ENCODE peak calls at places on chromosome 1, in eight cellular contexts. One of them, this sample, is unnamed.

GRCh38 chr1:76351655-76352054 is 277.1 kb downstream of the ST6GALNAC3 start:
- DNase-seq in endodermal cell: no peak
- DNase-seq in ELR: no peak
- DNase-seq in activated effector memory CD4-positive, alpha-beta T cell treated with anti-CD3 and anti-CD28 coated beads, Interleukin-2, amount 50 U/mL, for 16 hours: no peak
- DNase-seq in amniotic epithelial cell: no peak
- DNase-seq in BJ: no peak
- DNase-seq in hippocampal formation: no peak
- DNase-seq in stromal cell of bone marrow: no peak
- DNase-seq in this sample: no peak

GRCh38 chr1:16061255-16061654 is 12.2 kb downstream of the FAM131C start:
- DNase-seq in ELR: no peak
- DNase-seq in amniotic epithelial cell: no peak
- DNase-seq in activated effector memory CD4-positive, alpha-beta T cell treated with anti-CD3 and anti-CD28 coated beads, Interleukin-2, amount 50 U/mL, for 16 hours: no peak
- DNase-seq in hippocampal formation: no peak
- DNase-seq in BJ: no peak
- DNase-seq in stromal cell of bone marrow: no peak
- DNase-seq in endodermal cell: no peak
- DNase-seq in this sample: no peak

GRCh38 chr1:186781731-186782130 is 47.0 kb upstream of the PLA2G4A start:
- DNase-seq in BJ: no peak
- DNase-seq in activated effector memory CD4-positive, alpha-beta T cell treated with anti-CD3 and anti-CD28 coated beads, Interleukin-2, amount 50 U/mL, for 16 hours: no peak
- DNase-seq in stromal cell of bone marrow: no peak
- DNase-seq in ELR: no peak
- DNase-seq in endodermal cell: no peak
- DNase-seq in hippocampal formation: no peak
- DNase-seq in amniotic epithelial cell: no peak
- DNase-seq in this sample: no peak

GRCh38 chr1:225361176-225361575 is 66.7 kb downstream of the LBR start:
- DNase-seq in ELR: peak
- DNase-seq in stromal cell of bone marrow: peak
- DNase-seq in endodermal cell: no peak
- DNase-seq in activated effector memory CD4-positive, alpha-beta T cell treated with anti-CD3 and anti-CD28 coated beads, Interleukin-2, amount 50 U/mL, for 16 hours: no peak
- DNase-seq in hippocampal formation: no peak
- DNase-seq in BJ: no peak
- DNase-seq in amniotic epithelial cell: peak
- DNase-seq in this sample: no peak

GRCh38 chr1:157155658-157156057 is 17.5 kb upstream of the ETV3 start:
- DNase-seq in ELR: peak
- DNase-seq in activated effector memory CD4-positive, alpha-beta T cell treated with anti-CD3 and anti-CD28 coated beads, Interleukin-2, amount 50 U/mL, for 16 hours: no peak
- DNase-seq in endodermal cell: no peak
- DNase-seq in amniotic epithelial cell: no peak
- DNase-seq in hippocampal formation: no peak
- DNase-seq in BJ: no peak
- DNase-seq in stromal cell of bone marrow: no peak
- DNase-seq in this sample: no peak

GRCh38 chr1:159986531-159986930 is 32.5 kb upstream of the SLAMF9 start:
- DNase-seq in ELR: no peak
- DNase-seq in amniotic epithelial cell: no peak
- DNase-seq in stromal cell of bone marrow: no peak
- DNase-seq in endodermal cell: peak
- DNase-seq in activated effector memory CD4-positive, alpha-beta T cell treated with anti-CD3 and anti-CD28 coated beads, Interleukin-2, amount 50 U/mL, for 16 hours: no peak
- DNase-seq in BJ: no peak
- DNase-seq in hippocampal formation: no peak
- DNase-seq in this sample: no peak

GRCh38 chr1:24964811-24965570 is 34.9 kb upstream of the RUNX3 start:
- DNase-seq in hippocampal formation: no peak
- DNase-seq in endodermal cell: no peak
- DNase-seq in ELR: peak
- DNase-seq in stromal cell of bone marrow: peak
- DNase-seq in amniotic epithelial cell: peak
- DNase-seq in BJ: no peak
- DNase-seq in activated effector memory CD4-positive, alpha-beta T cell treated with anti-CD3 and anti-CD28 coated beads, Interleukin-2, amount 50 U/mL, for 16 hours: peak
- DNase-seq in this sample: no peak

GRCh38 chr1:114720492-114720891 is 3.9 kb upstream of the NRAS start:
- DNase-seq in ELR: no peak
- DNase-seq in stromal cell of bone marrow: no peak
- DNase-seq in amniotic epithelial cell: no peak
- DNase-seq in BJ: no peak
- DNase-seq in endodermal cell: no peak
- DNase-seq in activated effector memory CD4-positive, alpha-beta T cell treated with anti-CD3 and anti-CD28 coated beads, Interleukin-2, amount 50 U/mL, for 16 hours: no peak
- DNase-seq in hippocampal formation: no peak
- DNase-seq in this sample: no peak

GRCh38 chr1:17833661-17834501 is 78.7 kb downstream of the ACTL8 start:
- DNase-seq in endodermal cell: no peak
- DNase-seq in activated effector memory CD4-positive, alpha-beta T cell treated with anti-CD3 and anti-CD28 coated beads, Interleukin-2, amount 50 U/mL, for 16 hours: no peak
- DNase-seq in hippocampal formation: no peak
- DNase-seq in BJ: no peak
- DNase-seq in amniotic epithelial cell: no peak
- DNase-seq in stromal cell of bone marrow: no peak
- DNase-seq in ELR: no peak
- DNase-seq in this sample: no peak

GRCh38 chr1:54764922-54765561 is 719 bp upstream of the PARS2 start:
- DNase-seq in amniotic epithelial cell: no peak
- DNase-seq in stromal cell of bone marrow: no peak
- DNase-seq in BJ: no peak
- DNase-seq in hippocampal formation: no peak
- DNase-seq in endodermal cell: no peak
- DNase-seq in activated effector memory CD4-positive, alpha-beta T cell treated with anti-CD3 and anti-CD28 coated beads, Interleukin-2, amount 50 U/mL, for 16 hours: no peak
- DNase-seq in ELR: no peak
- DNase-seq in this sample: no peak

GRCh38 chr1:154326546-154327465 is 1.5 kb downstream of the ATP8B2 start:
- DNase-seq in BJ: peak
- DNase-seq in endodermal cell: no peak
- DNase-seq in amniotic epithelial cell: peak
- DNase-seq in hippocampal formation: no peak
- DNase-seq in stromal cell of bone marrow: peak
- DNase-seq in ELR: peak
- DNase-seq in activated effector memory CD4-positive, alpha-beta T cell treated with anti-CD3 and anti-CD28 coated beads, Interleukin-2, amount 50 U/mL, for 16 hours: peak
- DNase-seq in this sample: no peak

GRCh38 chr1:110309768-110310167 is 29.4 kb upstream of the RBM15 start:
- DNase-seq in amniotic epithelial cell: peak
- DNase-seq in ELR: peak
- DNase-seq in stromal cell of bone marrow: peak
- DNase-seq in hippocampal formation: no peak
- DNase-seq in BJ: peak
- DNase-seq in activated effector memory CD4-positive, alpha-beta T cell treated with anti-CD3 and anti-CD28 coated beads, Interleukin-2, amount 50 U/mL, for 16 hours: no peak
- DNase-seq in endodermal cell: no peak
- DNase-seq in this sample: no peak

GRCh38 chr1:240189386-240189989 is 97.8 kb downstream of the FMN2 start:
- DNase-seq in amniotic epithelial cell: peak
- DNase-seq in hippocampal formation: no peak
- DNase-seq in stromal cell of bone marrow: peak
- DNase-seq in BJ: no peak
- DNase-seq in activated effector memory CD4-positive, alpha-beta T cell treated with anti-CD3 and anti-CD28 coated beads, Interleukin-2, amount 50 U/mL, for 16 hours: no peak
- DNase-seq in endodermal cell: peak
- DNase-seq in ELR: peak
- DNase-seq in this sample: peak

GRCh38 chr1:18530567-18531502 is 50.1 kb downstream of the KLHDC7A start:
- DNase-seq in ELR: peak
- DNase-seq in BJ: no peak
- DNase-seq in stromal cell of bone marrow: no peak
- DNase-seq in endodermal cell: peak
- DNase-seq in activated effector memory CD4-positive, alpha-beta T cell treated with anti-CD3 and anti-CD28 coated beads, Interleukin-2, amount 50 U/mL, for 16 hours: no peak
- DNase-seq in hippocampal formation: no peak
- DNase-seq in amniotic epithelial cell: no peak
- DNase-seq in this sample: no peak

GRCh38 chr1:106055900-106056299 is 1000.6 kb upstream of the PRMT6 start:
- DNase-seq in activated effector memory CD4-positive, alpha-beta T cell treated with anti-CD3 and anti-CD28 coated beads, Interleukin-2, amount 50 U/mL, for 16 hours: no peak
- DNase-seq in BJ: no peak
- DNase-seq in stromal cell of bone marrow: no peak
- DNase-seq in amniotic epithelial cell: no peak
- DNase-seq in ELR: no peak
- DNase-seq in hippocampal formation: no peak
- DNase-seq in endodermal cell: no peak
- DNase-seq in this sample: no peak

GRCh38 chr1:32759521-32759980 is 57.0 kb upstream of the SYNC start:
- DNase-seq in amniotic epithelial cell: peak
- DNase-seq in activated effector memory CD4-positive, alpha-beta T cell treated with anti-CD3 and anti-CD28 coated beads, Interleukin-2, amount 50 U/mL, for 16 hours: no peak
- DNase-seq in hippocampal formation: no peak
- DNase-seq in stromal cell of bone marrow: no peak
- DNase-seq in BJ: no peak
- DNase-seq in endodermal cell: peak
- DNase-seq in ELR: no peak
- DNase-seq in this sample: no peak

GRCh38 chr1:56572334-56573050 is 6.9 kb downstream of the PLPP3 start:
- DNase-seq in amniotic epithelial cell: no peak
- DNase-seq in stromal cell of bone marrow: no peak
- DNase-seq in endodermal cell: no peak
- DNase-seq in hippocampal formation: no peak
- DNase-seq in activated effector memory CD4-positive, alpha-beta T cell treated with anti-CD3 and anti-CD28 coated beads, Interleukin-2, amount 50 U/mL, for 16 hours: no peak
- DNase-seq in BJ: no peak
- DNase-seq in ELR: no peak
- DNase-seq in this sample: no peak

GRCh38 chr1:192506741-192507155 is 68.8 kb upstream of the RGS1 start:
- DNase-seq in amniotic epithelial cell: peak
- DNase-seq in ELR: peak
- DNase-seq in activated effector memory CD4-positive, alpha-beta T cell treated with anti-CD3 and anti-CD28 coated beads, Interleukin-2, amount 50 U/mL, for 16 hours: peak
- DNase-seq in stromal cell of bone marrow: no peak
- DNase-seq in hippocampal formation: no peak
- DNase-seq in endodermal cell: no peak
- DNase-seq in BJ: no peak
- DNase-seq in this sample: no peak

GRCh38 chr1:94621392-94621791 is 79.8 kb upstream of the F3 start:
- DNase-seq in stromal cell of bone marrow: no peak
- DNase-seq in hippocampal formation: no peak
- DNase-seq in amniotic epithelial cell: peak
- DNase-seq in ELR: peak
- DNase-seq in endodermal cell: no peak
- DNase-seq in BJ: no peak
- DNase-seq in activated effector memory CD4-positive, alpha-beta T cell treated with anti-CD3 and anti-CD28 coated beads, Interleukin-2, amount 50 U/mL, for 16 hours: no peak
- DNase-seq in this sample: no peak

GRCh38 chr1:185139231-185139630 is 17.5 kb downstream of the TRMT1L start:
- DNase-seq in hippocampal formation: no peak
- DNase-seq in activated effector memory CD4-positive, alpha-beta T cell treated with anti-CD3 and anti-CD28 coated beads, Interleukin-2, amount 50 U/mL, for 16 hours: no peak
- DNase-seq in stromal cell of bone marrow: no peak
- DNase-seq in ELR: no peak
- DNase-seq in amniotic epithelial cell: no peak
- DNase-seq in endodermal cell: no peak
- DNase-seq in BJ: no peak
- DNase-seq in this sample: no peak

This sample was measured in putamen.